ENCODE peak calls at places on chromosomes 6 and 20, in five cellular contexts. Q, F, L, C and H are unnamed samples.
A peak's percentile ranks its signal among the peaks of the same experiment; 100 is the strongest.

GRCh38 chr6:47242483-47243386 is 67.0 kb downstream of the TNFRSF21 start:
- DNase-seq in Q (peak; percentile 69), L (peak; percentile 93), F (peak; percentile 96), C (no peak), H (peak; percentile 89)

GRCh38 chr6:41284726-41285125 is 1.8 kb downstream of the TREM1 start:
- DNase-seq in L (no peak), F (no peak), Q (no peak), C (no peak), H (no peak)

GRCh38 chr6:87066449-87067288 is 28.2 kb downstream of the CGA start:
- DNase-seq in L (peak; percentile 31), Q (peak; percentile 57), C (peak; percentile 51), F (no peak), H (no peak)

GRCh38 chr6:35736293-35736894 is 438 bp upstream of the ARMC12 start:
- DNase-seq in C (peak; percentile 60), L (peak; percentile 85), Q (no peak), F (peak; percentile 85), H (no peak)

GRCh38 chr20:23200914-23201313 is 114.8 kb upstream of the CD93 start:
- DNase-seq in C (peak; percentile 62), L (peak; percentile 62), F (no peak), Q (peak; percentile 48), H (no peak)

GRCh38 chr6:126112171-126112632 is 125.9 kb downstream of the TRMT11 start:
- DNase-seq in C (no peak), F (no peak), L (no peak), Q (no peak), H (no peak)

GRCh38 chr6:40978687-40979289 is 60.2 kb downstream of the UNC5CL start:
- DNase-seq in F (no peak), C (no peak), L (no peak), Q (no peak), H (peak; percentile 89)

GRCh38 chr20:57619053-57619831 is 984 bp downstream of the ZBP1 start:
- DNase-seq in Q (no peak), F (no peak), L (peak; percentile 60), C (no peak), H (no peak)

GRCh38 chr20:32687180-32687532 is 13.4 kb upstream of the C20orf203 start:
- DNase-seq in L (no peak), Q (no peak), C (no peak), F (no peak), H (no peak)

GRCh38 chr20:36205026-36205425 is 31.3 kb upstream of the AAR2 start:
- DNase-seq in Q (no peak), C (no peak), L (no peak), F (no peak), H (no peak)

GRCh38 chr20:20621191-20621590 is 91.3 kb downstream of the RALGAPA2 start:
- DNase-seq in L (no peak), F (no peak), C (no peak), Q (no peak), H (no peak)

GRCh38 chr20:15200139-15200538 is 862.7 kb upstream of the FLRT3 start:
- DNase-seq in C (no peak), F (no peak), Q (no peak), L (no peak), H (no peak)

GRCh38 chr6:16229710-16230109 is 8.7 kb upstream of the GMPR start:
- DNase-seq in C (no peak), Q (no peak), F (no peak), L (no peak), H (no peak)

GRCh38 chr20:48626938-48627736 is 200.7 kb downstream of the PREX1 start:
- DNase-seq in L (no peak), C (no peak), F (no peak), Q (no peak), H (no peak)

GRCh38 chr6:5302220-5302946 is 41.1 kb downstream of the FARS2 start:
- DNase-seq in C (no peak), F (no peak), L (no peak), Q (no peak), H (no peak)

GRCh38 chr20:54479138-54479906 is 3.9 kb downstream of the DOK5 start:
- DNase-seq in F (no peak), L (no peak), Q (peak; percentile 4), C (peak; percentile 42), H (no peak)

GRCh38 chr6:126721581-126722145 is 381.7 kb downstream of the CENPW start:
- DNase-seq in Q (peak; percentile 49), F (no peak), L (no peak), C (no peak), H (no peak)

GRCh38 chr20:25215521-25215920 is 20.0 kb downstream of the ENTPD6 start:
- DNase-seq in F (no peak), C (no peak), Q (no peak), L (no peak), H (no peak)

GRCh38 chr6:4509506-4509905 is 266.7 kb upstream of the CDYL start:
- DNase-seq in F (no peak), Q (no peak), L (no peak), C (no peak), H (no peak)

GRCh38 chr6:73739097-73739496 is 43.1 kb downstream of the CD109 start:
- DNase-seq in L (no peak), C (peak; percentile 66), F (no peak), Q (peak; percentile 52), H (no peak)

GRCh38 chr20:57633945-57634491 is 13.8 kb upstream of the ZBP1 start:
- DNase-seq in L (no peak), Q (no peak), F (no peak), C (no peak), H (no peak)

GRCh38 chr6:78436335-78436734 is 431.0 kb upstream of the IRAK1BP1 start:
- DNase-seq in F (no peak), L (no peak), Q (peak; percentile 19), C (peak; percentile 1), H (no peak)

GRCh38 chr6:152338335-152339125 is 298.6 kb downstream of the SYNE1 start:
- DNase-seq in L (peak; percentile 55), Q (no peak), C (peak; percentile 23), F (peak; percentile 75), H (no peak)

GRCh38 chr6:144248470-144249301 is 36.4 kb upstream of the UTRN start:
- DNase-seq in Q (no peak), L (no peak), C (no peak), F (no peak), H (no peak)

GRCh38 chr6:73418081-73418741 is 23.6 kb downstream of the DDX43 start:
- DNase-seq in F (no peak), L (no peak), C (no peak), Q (no peak), H (no peak)

GRCh38 chr20:45843506-45843905 is 9.9 kb downstream of the SNX21 start:
- DNase-seq in Q (no peak), C (no peak), L (no peak), F (no peak), H (no peak)

GRCh38 chr20:31674895-31675827 is 37.4 kb downstream of the COX4I2 start:
- DNase-seq in L (peak; percentile 71), F (peak; percentile 79), C (no peak), Q (no peak), H (no peak)

GRCh38 chr6:33906413-33906812 is 102.6 kb upstream of the MLN start:
- DNase-seq in Q (no peak), C (no peak), L (no peak), F (no peak), H (no peak)

GRCh38 chr6:142737368-142738060 is 207.5 kb downstream of the HIVEP2 start:
- DNase-seq in C (no peak), F (no peak), L (no peak), Q (peak; percentile 24), H (no peak)

GRCh38 chr6:20402181-20403079 is 751 bp downstream of the E2F3 start:
- DNase-seq in Q (peak; percentile 12), F (peak; percentile 67), C (peak; percentile 67), L (peak; percentile 35), H (no peak)

GRCh38 chr6:20401403-20402180 is at the start of gene E2F3:
- DNase-seq in C (peak; percentile 100), Q (peak; percentile 100), L (peak; percentile 100), F (peak; percentile 100), H (peak; percentile 100)

GRCh38 chr6:20403766-20404640 is 2.3 kb downstream of the E2F3 start:
- DNase-seq in Q (peak; percentile 12), F (no peak), L (peak; percentile 34), C (peak; percentile 52), H (no peak)

GRCh38 chr6:20403080-20403765 is 1.5 kb downstream of the E2F3 start:
- DNase-seq in Q (peak; percentile 80), F (peak; percentile 91), L (peak; percentile 84), C (peak; percentile 91), H (no peak)

DNA sequence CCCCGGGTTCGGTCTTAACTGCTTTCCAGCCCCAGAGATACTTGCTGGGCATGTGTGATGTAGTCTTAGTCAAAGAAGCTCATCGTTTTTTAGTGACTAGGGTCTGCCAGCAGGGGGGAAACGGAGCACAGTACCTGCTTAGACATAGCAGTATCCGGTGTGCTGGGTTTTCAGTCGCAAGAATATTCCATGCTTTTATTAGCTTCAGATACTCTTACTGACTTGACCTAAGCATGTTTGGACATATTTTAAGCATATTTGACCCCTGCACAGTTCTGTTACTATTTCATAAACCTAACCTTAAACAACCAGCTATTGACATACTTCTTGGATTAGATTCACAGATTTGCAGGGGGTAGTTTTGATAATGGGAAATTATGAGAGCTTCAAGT is 3.0 kb downstream of the E2F3 start:
- DNase-seq in Q (peak; percentile 72), C (peak; percentile 85), F (no peak), L (no peak), H (no peak)
- TF ChIP-seq POLR2A in Q (no peak), C (no peak), F (no peak), L (no peak), H (no peak)

DNA sequence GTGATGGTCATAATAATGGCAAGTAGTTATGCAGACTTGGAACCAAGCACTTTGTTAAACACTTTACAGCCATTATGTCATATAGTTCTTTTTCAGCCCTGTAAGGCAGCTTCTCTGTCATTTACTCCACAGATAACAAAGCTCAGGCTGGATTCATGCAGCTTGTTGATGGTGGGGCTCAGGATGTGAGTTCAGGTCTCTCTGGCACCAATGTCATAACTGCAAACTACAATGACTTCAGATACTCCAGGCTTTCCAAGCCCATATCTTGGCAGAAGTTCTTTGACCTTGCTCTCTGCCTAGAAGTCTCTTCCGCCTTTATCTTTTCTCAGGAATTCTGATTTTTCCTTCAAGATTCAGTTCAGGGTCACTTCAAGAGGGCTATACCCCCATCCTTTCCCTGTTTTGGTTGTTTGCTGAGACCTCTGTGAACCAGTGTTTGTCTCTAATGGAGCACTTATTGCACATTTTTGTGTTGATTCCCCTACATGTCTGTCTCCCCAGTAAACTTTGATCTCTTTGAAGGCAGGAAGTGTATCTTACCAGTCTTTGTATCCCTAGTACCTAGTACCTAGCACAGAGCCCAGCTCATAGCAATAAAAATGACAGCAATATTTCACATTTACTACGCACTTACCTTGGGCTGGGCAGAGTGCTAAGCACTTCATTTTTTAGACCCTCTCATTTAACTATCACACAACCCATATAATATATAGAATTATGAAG is 19.7 kb upstream of the EFHC1 start:
- DNase-seq in C (peak; percentile 68), F (no peak), L (no peak), Q (no peak), H (no peak)
- TF ChIP-seq POLR2AphosphoS5 in C (no peak), F (no peak), L (no peak), Q (no peak), H (no peak)

GRCh38 chr6:2684766-2685754 is 65.7 kb downstream of the MYLK4 start:
- DNase-seq in C (peak; percentile 53), F (no peak), Q (no peak), L (no peak), H (no peak)
- TF ChIP-seq POLR2A in C (no peak), F (no peak), Q (no peak), L (no peak), H (no peak)

GRCh38 chr20:17568045-17568788 is 1.7 kb upstream of the DSTN start:
- DNase-seq in C (no peak), Q (no peak), L (no peak), F (no peak), H (no peak)
- TF ChIP-seq POLR2AphosphoS5 in C (no peak), Q (no peak), L (no peak), F (no peak), H (no peak)

GRCh38 chr6:30724906-30725667 is 4.9 kb downstream of the TUBB start:
- DNase-seq in C (no peak), F (no peak), Q (no peak), L (no peak), H (no peak)
- TF ChIP-seq POLR2A in C (peak; percentile 55), F (no peak), Q (no peak), L (no peak), H (no peak)